ENCODE peak calls at places on chromosomes 7 and 10, in five cellular contexts. M is Peyer's patch, C is tibial artery, Z is kidney, L is body of pancreas. U is an unnamed sample.
A peak's percentile ranks its signal among the peaks of the same experiment; 100 is the strongest.

GRCh38 chr10:80414126-80414898 is 6.0 kb downstream of the PRXL2A start:
- DNase-seq in M (no peak), C (no peak), L (no peak), Z (no peak), U (no peak)

GRCh38 chr7:102469972-102470825 is 5.4 kb downstream of the LRWD1 start:
- DNase-seq in Z (peak; percentile 76), M (peak; percentile 90), C (peak; percentile 61), L (peak; percentile 6), U (peak; percentile 9)

GRCh38 chr7:48481235-48481634 is 310.0 kb downstream of the ABCA13 start:
- DNase-seq in M (no peak), C (no peak), Z (no peak), L (no peak), U (no peak)

GRCh38 chr7:460374-461117 is 59.1 kb downstream of the PDGFA start:
- DNase-seq in Z (peak; percentile 86), L (no peak), M (no peak), C (peak; percentile 81), U (no peak)

GRCh38 chr7:66778201-66778600 is 37.7 kb downstream of the RABGEF1 start:
- DNase-seq in C (no peak), M (no peak), Z (no peak), L (no peak), U (no peak)

GRCh38 chr10:79884006-79884405 is 57.5 kb downstream of the NUTM2E start:
- DNase-seq in Z (no peak), M (no peak), L (no peak), C (no peak), U (no peak)

GRCh38 chr10:16612148-16612742 is 90.6 kb upstream of the C1QL3 start:
- DNase-seq in C (no peak), M (no peak), L (no peak), Z (no peak), U (no peak)

GRCh38 chr7:56229631-56230030 is 113.4 kb upstream of the NUPR2 start:
- DNase-seq in M (no peak), C (no peak), L (no peak), Z (no peak), U (no peak)

GRCh38 chr7:127907638-127908040 is 123.6 kb downstream of the LRRC4 start:
- DNase-seq in L (no peak), C (no peak), M (no peak), Z (no peak), U (no peak)

GRCh38 chr10:96280859-96281258 is 9.5 kb upstream of the BLNK start:
- DNase-seq in C (no peak), L (no peak), Z (no peak), M (no peak), U (no peak)

GRCh38 chr7:45978731-45979211 is 57.7 kb upstream of the IGFBP3 start:
- DNase-seq in M (no peak), L (no peak), C (no peak), Z (no peak), U (no peak)

GRCh38 chr10:12606461-12606860 is 257.1 kb downstream of the CAMK1D start:
- DNase-seq in Z (no peak), M (peak; percentile 73), L (no peak), C (no peak), U (no peak)

GRCh38 chr10:12605580-12606405 is 256.4 kb downstream of the CAMK1D start:
- DNase-seq in C (peak; percentile 91), Z (peak; percentile 90), L (peak; percentile 96), M (peak; percentile 78), U (peak; percentile 56)

GRCh38 chr10:12600652-12601051 is 251.3 kb downstream of the CAMK1D start:
- DNase-seq in M (no peak), L (no peak), Z (no peak), C (no peak), U (no peak)

GRCh38 chr10:12603766-12604470 is 254.6 kb downstream of the CAMK1D start:
- DNase-seq in Z (no peak), C (no peak), L (no peak), M (no peak), U (no peak)

GRCh38 chr10:12602557-12602956 is 253.2 kb downstream of the CAMK1D start:
- DNase-seq in M (no peak), L (no peak), Z (no peak), C (no peak), U (no peak)
- H3K27ac ChIP-seq in M (no peak overlapping the region), L (no peak overlapping the region), Z (no peak overlapping the region), C (no peak overlapping the region), U (no peak overlapping the region)

GRCh38 chr10:110848106-110848505 is 23.6 kb upstream of the PDCD4 start:
- DNase-seq in L (no peak), Z (no peak), M (no peak), C (no peak), U (no peak)
- H3K4me1 ChIP-seq in L (peaks cover 92% of the 10 kb centered on the region), Z (peaks cover 13% of the 10 kb centered on the region), M (peaks cover 5% of the 10 kb centered on the region), C (no peaks in the 10 kb centered on the region), U (peaks cover 56% of the 10 kb centered on the region)

DNA sequence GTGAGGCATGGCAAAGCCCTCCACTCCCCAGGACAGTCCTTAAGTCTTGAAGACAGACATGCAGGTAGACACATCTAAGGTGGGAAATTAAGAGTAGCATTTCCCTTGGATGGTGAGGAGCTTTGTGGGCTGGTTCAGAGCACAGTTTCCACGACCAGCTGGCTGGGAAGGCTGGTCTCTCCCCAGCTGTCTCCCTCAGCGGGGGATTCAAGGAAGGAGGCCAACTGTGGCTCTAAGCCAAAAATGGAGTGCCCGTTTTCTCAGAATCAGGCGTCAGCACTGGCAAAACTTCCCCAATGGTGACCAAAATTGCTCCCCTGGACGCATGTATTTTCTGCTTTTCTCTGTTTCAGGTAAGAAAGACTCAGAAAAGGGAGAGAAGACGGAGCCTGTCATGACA is 230.6 kb upstream of the FZD8 start:
- DNase-seq in C (no peak), M (no peak), Z (no peak), L (no peak), U (no peak)
- H3K27ac ChIP-seq in C (no peak overlapping the region), M (no peak overlapping the region), Z (no peak overlapping the region), L (no peak overlapping the region), U (no peak overlapping the region)

GRCh38 chr7:143846692-143847091 is 55.3 kb downstream of the TCAF1 start:
- DNase-seq in C (no peak), Z (no peak), M (no peak), L (no peak), U (no peak)
- H3K4me1 ChIP-seq in C (no peaks in the 10 kb centered on the region), Z (no peaks in the 10 kb centered on the region), M (no peaks in the 10 kb centered on the region), L (no peaks in the 10 kb centered on the region), U (no peaks in the 10 kb centered on the region)

GRCh38 chr10:29631049-29631339 is 3.8 kb downstream of the SVIL start:
- DNase-seq in M (no peak), Z (no peak), L (no peak), C (no peak), U (no peak)
- H3K27ac ChIP-seq in M (no peak overlapping the region), Z (no peak overlapping the region), L (peak overlapping the region; percentile 35), C (peak overlapping the region; percentile 87), U (no peak overlapping the region)

GRCh38 chr10:18777258-18777657 is 118.0 kb downstream of the ARL5B start:
- DNase-seq in Z (no peak), M (no peak), C (no peak), L (no peak), U (no peak)
- H3K4me1 ChIP-seq in Z (no peaks in the 10 kb centered on the region), M (no peaks in the 10 kb centered on the region), C (no peaks in the 10 kb centered on the region), L (no peaks in the 10 kb centered on the region), U (no peaks in the 10 kb centered on the region)

GRCh38 chr10:123808286-123808685 is 83.3 kb downstream of the CPXM2 start:
- DNase-seq in C (no peak), M (no peak), L (no peak), Z (no peak), U (no peak)
- H3K27ac ChIP-seq in C (no peak overlapping the region), M (no peak overlapping the region), L (no peak overlapping the region), Z (no peak overlapping the region), U (no peak overlapping the region)

GRCh38 chr10:1556496-1556895 is 180.8 kb downstream of the ADARB2 start:
- DNase-seq in C (peak; percentile 31), M (peak; percentile 15), Z (no peak), L (no peak), U (no peak)
- H3K4me1 ChIP-seq in C (no peaks in the 10 kb centered on the region), M (no peaks in the 10 kb centered on the region), Z (no peaks in the 10 kb centered on the region), L (no peaks in the 10 kb centered on the region), U (no peaks in the 10 kb centered on the region)

GRCh38 chr10:88222878-88223277 is 359.5 kb downstream of the PTEN start:
- DNase-seq in C (no peak), Z (no peak), L (no peak), M (no peak), U (no peak)

GRCh38 chr10:88228130-88228529 is 355.0 kb downstream of the RNLS start:
- DNase-seq in Z (no peak), L (no peak), C (no peak), M (no peak), U (no peak)

GRCh38 chr10:88227342-88228018 is 355.6 kb downstream of the RNLS start:
- DNase-seq in M (no peak), C (no peak), L (peak; percentile 35), Z (no peak), U (no peak)

GRCh38 chr10:88226891-88227290 is 356.2 kb downstream of the RNLS start:
- DNase-seq in M (no peak), C (no peak), Z (no peak), L (no peak), U (no peak)

GRCh38 chr10:88226027-88226690 is 357.0 kb downstream of the RNLS start:
- DNase-seq in M (no peak), L (no peak), C (no peak), Z (no peak), U (no peak)
- H3K27ac ChIP-seq in M (no peak overlapping the region), L (peak overlapping the region; percentile 49), C (no peak overlapping the region), Z (no peak overlapping the region), U (no peak overlapping the region)

U was measured in CD8-positive, alpha-beta T cell.